ENCODE peak calls at places on chromosome 9, in ten cellular contexts. One of them, this sample, is unnamed.
A peak's percentile ranks its signal among the peaks of the same experiment; 100 is the strongest.

GRCh38 chr9:114869845-114870244 is 60.5 kb downstream of the TNFSF8 start:
- DNase-seq in endothelial cell: no peak
- DNase-seq in HEK293T: no peak
- DNase-seq in HTR-8/SVneo: no peak
- DNase-seq in RCC 7860: no peak
- DNase-seq in fibroblast of mammary gland: no peak
- DNase-seq in IMR-90: no peak
- DNase-seq in substantia nigra: no peak
- DNase-seq in activated CD4-positive, alpha-beta T cell treated with anti-CD3 and anti-CD28 coated beads for 24 hours: no peak
- DNase-seq in posterior vena cava: no peak
- DNase-seq in this sample: no peak

GRCh38 chr9:692636-693459 is 148.6 kb upstream of the DMRT1 start:
- DNase-seq in endothelial cell: no peak
- DNase-seq in HEK293T: no peak
- DNase-seq in HTR-8/SVneo: no peak
- DNase-seq in RCC 7860: no peak
- DNase-seq in fibroblast of mammary gland: no peak
- DNase-seq in IMR-90: no peak
- DNase-seq in substantia nigra: no peak
- DNase-seq in activated CD4-positive, alpha-beta T cell treated with anti-CD3 and anti-CD28 coated beads for 24 hours: no peak
- DNase-seq in posterior vena cava: no peak
- DNase-seq in this sample: no peak

GRCh38 chr9:104861406-104861805 is 66.5 kb downstream of the ABCA1 start:
- DNase-seq in endothelial cell: no peak
- DNase-seq in HEK293T: no peak
- DNase-seq in HTR-8/SVneo: no peak
- DNase-seq in RCC 7860: no peak
- DNase-seq in fibroblast of mammary gland: no peak
- DNase-seq in IMR-90: no peak
- DNase-seq in substantia nigra: no peak
- DNase-seq in activated CD4-positive, alpha-beta T cell treated with anti-CD3 and anti-CD28 coated beads for 24 hours: no peak
- DNase-seq in posterior vena cava: no peak
- DNase-seq in this sample: no peak

GRCh38 chr9:136119259-136120118 is 814 bp upstream of the TMEM250 start:
- DNase-seq in endothelial cell: peak; percentile 48
- DNase-seq in HEK293T: no peak
- DNase-seq in HTR-8/SVneo: no peak
- DNase-seq in RCC 7860: peak; percentile 45
- DNase-seq in fibroblast of mammary gland: peak; percentile 30
- DNase-seq in IMR-90: peak; percentile 19
- DNase-seq in substantia nigra: no peak
- DNase-seq in activated CD4-positive, alpha-beta T cell treated with anti-CD3 and anti-CD28 coated beads for 24 hours: no peak
- DNase-seq in posterior vena cava: no peak
- DNase-seq in this sample: no peak

GRCh38 chr9:110602281-110602680 is 22.7 kb upstream of the SVEP1 start:
- DNase-seq in endothelial cell: no peak
- DNase-seq in HEK293T: no peak
- DNase-seq in HTR-8/SVneo: no peak
- DNase-seq in RCC 7860: no peak
- DNase-seq in fibroblast of mammary gland: peak; percentile 62
- DNase-seq in IMR-90: no peak
- DNase-seq in substantia nigra: no peak
- DNase-seq in activated CD4-positive, alpha-beta T cell treated with anti-CD3 and anti-CD28 coated beads for 24 hours: no peak
- DNase-seq in posterior vena cava: no peak
- DNase-seq in this sample: no peak

GRCh38 chr9:136662326-136662655 is 425 bp upstream of the EGFL7 start:
- DNase-seq in endothelial cell: no peak
- DNase-seq in HEK293T: no peak
- DNase-seq in HTR-8/SVneo: no peak
- DNase-seq in RCC 7860: no peak
- DNase-seq in fibroblast of mammary gland: no peak
- DNase-seq in IMR-90: no peak
- DNase-seq in substantia nigra: no peak
- DNase-seq in activated CD4-positive, alpha-beta T cell treated with anti-CD3 and anti-CD28 coated beads for 24 hours: no peak
- DNase-seq in posterior vena cava: no peak
- DNase-seq in this sample: no peak

GRCh38 chr9:503331-503730 is 288.7 kb downstream of the DOCK8 start:
- DNase-seq in endothelial cell: no peak
- DNase-seq in HEK293T: no peak
- DNase-seq in HTR-8/SVneo: no peak
- DNase-seq in RCC 7860: no peak
- DNase-seq in fibroblast of mammary gland: no peak
- DNase-seq in IMR-90: no peak
- DNase-seq in substantia nigra: no peak
- DNase-seq in activated CD4-positive, alpha-beta T cell treated with anti-CD3 and anti-CD28 coated beads for 24 hours: no peak
- DNase-seq in posterior vena cava: no peak
- DNase-seq in this sample: no peak

GRCh38 chr9:111399772-111400563 is 69.9 kb upstream of the OR2K2 start:
- DNase-seq in endothelial cell: peak; percentile 20
- DNase-seq in HEK293T: peak; percentile 39
- DNase-seq in HTR-8/SVneo: peak; percentile 4
- DNase-seq in RCC 7860: peak; percentile 24
- DNase-seq in fibroblast of mammary gland: peak; percentile 67
- DNase-seq in IMR-90: peak; percentile 21
- DNase-seq in substantia nigra: no peak
- DNase-seq in activated CD4-positive, alpha-beta T cell treated with anti-CD3 and anti-CD28 coated beads for 24 hours: no peak
- DNase-seq in posterior vena cava: no peak
- DNase-seq in this sample: no peak

GRCh38 chr9:135048758-135049284 is 38.6 kb upstream of the OLFM1 start:
- DNase-seq in endothelial cell: no peak
- DNase-seq in HEK293T: no peak
- DNase-seq in HTR-8/SVneo: no peak
- DNase-seq in RCC 7860: no peak
- DNase-seq in fibroblast of mammary gland: no peak
- DNase-seq in IMR-90: no peak
- DNase-seq in substantia nigra: no peak
- DNase-seq in activated CD4-positive, alpha-beta T cell treated with anti-CD3 and anti-CD28 coated beads for 24 hours: no peak
- DNase-seq in posterior vena cava: no peak
- DNase-seq in this sample: no peak

GRCh38 chr9:121992571-121993212 is 100.4 kb downstream of the TTLL11 start:
- DNase-seq in endothelial cell: peak; percentile 35
- DNase-seq in HEK293T: peak; percentile 76
- DNase-seq in HTR-8/SVneo: peak; percentile 52
- DNase-seq in RCC 7860: peak; percentile 62
- DNase-seq in fibroblast of mammary gland: peak; percentile 79
- DNase-seq in IMR-90: peak; percentile 82
- DNase-seq in substantia nigra: peak; percentile 13
- DNase-seq in activated CD4-positive, alpha-beta T cell treated with anti-CD3 and anti-CD28 coated beads for 24 hours: no peak
- DNase-seq in posterior vena cava: peak; percentile 83
- DNase-seq in this sample: no peak

GRCh38 chr9:800561-800960 is 40.9 kb upstream of the DMRT1 start:
- DNase-seq in endothelial cell: no peak
- DNase-seq in HEK293T: no peak
- DNase-seq in HTR-8/SVneo: no peak
- DNase-seq in RCC 7860: no peak
- DNase-seq in fibroblast of mammary gland: no peak
- DNase-seq in IMR-90: no peak
- DNase-seq in substantia nigra: no peak
- DNase-seq in activated CD4-positive, alpha-beta T cell treated with anti-CD3 and anti-CD28 coated beads for 24 hours: no peak
- DNase-seq in posterior vena cava: no peak
- DNase-seq in this sample: no peak

GRCh38 chr9:88387733-88388202 is 476 bp upstream of the SPIN1 start:
- DNase-seq in endothelial cell: peak; percentile 32
- DNase-seq in HEK293T: peak; percentile 49
- DNase-seq in HTR-8/SVneo: peak; percentile 32
- DNase-seq in RCC 7860: peak; percentile 26
- DNase-seq in fibroblast of mammary gland: peak; percentile 39
- DNase-seq in IMR-90: peak; percentile 52
- DNase-seq in substantia nigra: no peak
- DNase-seq in activated CD4-positive, alpha-beta T cell treated with anti-CD3 and anti-CD28 coated beads for 24 hours: no peak
- DNase-seq in posterior vena cava: peak; percentile 86
- DNase-seq in this sample: peak; percentile 68

GRCh38 chr9:77605449-77606220 is 42.5 kb downstream of the GNA14 start:
- DNase-seq in endothelial cell: no peak
- DNase-seq in HEK293T: no peak
- DNase-seq in HTR-8/SVneo: no peak
- DNase-seq in RCC 7860: no peak
- DNase-seq in fibroblast of mammary gland: no peak
- DNase-seq in IMR-90: no peak
- DNase-seq in substantia nigra: no peak
- DNase-seq in activated CD4-positive, alpha-beta T cell treated with anti-CD3 and anti-CD28 coated beads for 24 hours: no peak
- DNase-seq in posterior vena cava: no peak
- DNase-seq in this sample: no peak

GRCh38 chr9:20512106-20512505 is 110.2 kb downstream of the MLLT3 start:
- DNase-seq in endothelial cell: no peak
- DNase-seq in HEK293T: no peak
- DNase-seq in HTR-8/SVneo: no peak
- DNase-seq in RCC 7860: no peak
- DNase-seq in fibroblast of mammary gland: peak; percentile 46
- DNase-seq in IMR-90: peak; percentile 72
- DNase-seq in substantia nigra: no peak
- DNase-seq in activated CD4-positive, alpha-beta T cell treated with anti-CD3 and anti-CD28 coated beads for 24 hours: no peak
- DNase-seq in posterior vena cava: no peak
- DNase-seq in this sample: no peak

GRCh38 chr9:114282104-114282485 is 40.8 kb upstream of the ORM1 start:
- DNase-seq in endothelial cell: no peak
- DNase-seq in HEK293T: no peak
- DNase-seq in HTR-8/SVneo: no peak
- DNase-seq in RCC 7860: no peak
- DNase-seq in fibroblast of mammary gland: no peak
- DNase-seq in IMR-90: no peak
- DNase-seq in substantia nigra: no peak
- DNase-seq in activated CD4-positive, alpha-beta T cell treated with anti-CD3 and anti-CD28 coated beads for 24 hours: no peak
- DNase-seq in posterior vena cava: peak; percentile 65
- DNase-seq in this sample: peak; percentile 31

GRCh38 chr9:99818439-99818992 is 3.2 kb upstream of the NR4A3 start:
- DNase-seq in endothelial cell: peak; percentile 12
- DNase-seq in HEK293T: no peak
- DNase-seq in HTR-8/SVneo: no peak
- DNase-seq in RCC 7860: no peak
- DNase-seq in fibroblast of mammary gland: no peak
- DNase-seq in IMR-90: no peak
- DNase-seq in substantia nigra: no peak
- DNase-seq in activated CD4-positive, alpha-beta T cell treated with anti-CD3 and anti-CD28 coated beads for 24 hours: no peak
- DNase-seq in posterior vena cava: no peak
- DNase-seq in this sample: no peak

GRCh38 chr9:114718801-114719221 is 36.8 kb upstream of the TEX48 start:
- DNase-seq in endothelial cell: no peak
- DNase-seq in HEK293T: no peak
- DNase-seq in HTR-8/SVneo: no peak
- DNase-seq in RCC 7860: peak; percentile 81
- DNase-seq in fibroblast of mammary gland: no peak
- DNase-seq in IMR-90: no peak
- DNase-seq in substantia nigra: no peak
- DNase-seq in activated CD4-positive, alpha-beta T cell treated with anti-CD3 and anti-CD28 coated beads for 24 hours: peak; percentile 81
- DNase-seq in posterior vena cava: no peak
- DNase-seq in this sample: peak; percentile 82

GRCh38 chr9:124934290-124934689 is 6.6 kb downstream of the GOLGA1 start:
- DNase-seq in endothelial cell: no peak
- DNase-seq in HEK293T: no peak
- DNase-seq in HTR-8/SVneo: no peak
- DNase-seq in RCC 7860: no peak
- DNase-seq in fibroblast of mammary gland: peak; percentile 5
- DNase-seq in IMR-90: peak; percentile 73
- DNase-seq in substantia nigra: no peak
- DNase-seq in activated CD4-positive, alpha-beta T cell treated with anti-CD3 and anti-CD28 coated beads for 24 hours: no peak
- DNase-seq in posterior vena cava: no peak
- DNase-seq in this sample: no peak

GRCh38 chr9:1100945-1101344 is 50.8 kb downstream of the DMRT2 start:
- DNase-seq in endothelial cell: peak; percentile 70
- DNase-seq in HEK293T: peak; percentile 34
- DNase-seq in HTR-8/SVneo: no peak
- DNase-seq in RCC 7860: peak; percentile 6
- DNase-seq in fibroblast of mammary gland: peak; percentile 45
- DNase-seq in IMR-90: peak; percentile 16
- DNase-seq in substantia nigra: no peak
- DNase-seq in activated CD4-positive, alpha-beta T cell treated with anti-CD3 and anti-CD28 coated beads for 24 hours: no peak
- DNase-seq in posterior vena cava: peak; percentile 83
- DNase-seq in this sample: no peak

GRCh38 chr9:36791204-36791948 is 218.7 kb downstream of the MELK start:
- DNase-seq in endothelial cell: no peak
- DNase-seq in HEK293T: no peak
- DNase-seq in HTR-8/SVneo: no peak
- DNase-seq in RCC 7860: no peak
- DNase-seq in fibroblast of mammary gland: no peak
- DNase-seq in IMR-90: no peak
- DNase-seq in substantia nigra: no peak
- DNase-seq in activated CD4-positive, alpha-beta T cell treated with anti-CD3 and anti-CD28 coated beads for 24 hours: no peak
- DNase-seq in posterior vena cava: no peak
- DNase-seq in this sample: no peak

GRCh38 chr9:73080110-73080683 is 71.5 kb upstream of the ANXA1 start:
- DNase-seq in endothelial cell: no peak
- DNase-seq in HEK293T: no peak
- DNase-seq in HTR-8/SVneo: no peak
- DNase-seq in RCC 7860: no peak
- DNase-seq in fibroblast of mammary gland: no peak
- DNase-seq in IMR-90: no peak
- DNase-seq in substantia nigra: no peak
- DNase-seq in activated CD4-positive, alpha-beta T cell treated with anti-CD3 and anti-CD28 coated beads for 24 hours: no peak
- DNase-seq in posterior vena cava: no peak
- DNase-seq in this sample: no peak

GRCh38 chr9:121278535-121279169 is 10.7 kb downstream of the GSN start:
- DNase-seq in endothelial cell: peak; percentile 55
- DNase-seq in HEK293T: peak; percentile 71
- DNase-seq in HTR-8/SVneo: peak; percentile 67
- DNase-seq in RCC 7860: peak; percentile 53
- DNase-seq in fibroblast of mammary gland: peak; percentile 99
- DNase-seq in IMR-90: peak; percentile 99
- DNase-seq in substantia nigra: peak; percentile 38
- DNase-seq in activated CD4-positive, alpha-beta T cell treated with anti-CD3 and anti-CD28 coated beads for 24 hours: peak; percentile 32
- DNase-seq in posterior vena cava: peak; percentile 88
- DNase-seq in this sample: peak; percentile 85

GRCh38 chr9:33946779-33947535 is 101.7 kb downstream of the UBAP2 start:
- DNase-seq in endothelial cell: no peak
- DNase-seq in HEK293T: no peak
- DNase-seq in HTR-8/SVneo: peak; percentile 49
- DNase-seq in RCC 7860: peak; percentile 92
- DNase-seq in fibroblast of mammary gland: peak; percentile 95
- DNase-seq in IMR-90: peak; percentile 98
- DNase-seq in substantia nigra: no peak
- DNase-seq in activated CD4-positive, alpha-beta T cell treated with anti-CD3 and anti-CD28 coated beads for 24 hours: no peak
- DNase-seq in posterior vena cava: no peak
- DNase-seq in this sample: no peak

GRCh38 chr9:127714916-127715442 is 484 bp downstream of the PTRH1 start:
- DNase-seq in endothelial cell: peak; percentile 33
- DNase-seq in HEK293T: peak; percentile 38
- DNase-seq in HTR-8/SVneo: no peak
- DNase-seq in RCC 7860: no peak
- DNase-seq in fibroblast of mammary gland: no peak
- DNase-seq in IMR-90: no peak
- DNase-seq in substantia nigra: no peak
- DNase-seq in activated CD4-positive, alpha-beta T cell treated with anti-CD3 and anti-CD28 coated beads for 24 hours: no peak
- DNase-seq in posterior vena cava: no peak
- DNase-seq in this sample: peak; percentile 63

GRCh38 chr9:27196383-27196782 is 87.4 kb downstream of the TEK start:
- DNase-seq in endothelial cell: no peak
- DNase-seq in HEK293T: no peak
- DNase-seq in HTR-8/SVneo: no peak
- DNase-seq in RCC 7860: no peak
- DNase-seq in fibroblast of mammary gland: no peak
- DNase-seq in IMR-90: no peak
- DNase-seq in substantia nigra: no peak
- DNase-seq in activated CD4-positive, alpha-beta T cell treated with anti-CD3 and anti-CD28 coated beads for 24 hours: no peak
- DNase-seq in posterior vena cava: no peak
- DNase-seq in this sample: no peak